ENCODE peak calls at places on chromosomes 1 and 21, in eight cellular contexts. U is IMR-90, W is GM06990, M is cardiac fibroblast, B is GM12878, Z is MM.1S, S is WTC11, E is heart left ventricle. F is an unnamed sample.

GRCh38 chr1:59520759-59521442 is 224.0 kb downstream of the FGGY start:
- DNase-seq in U (peak; percentile 97), W (no peak), M (peak; percentile 89), B (no peak), Z (no peak), S (no peak), E (peak; percentile 44), F (no peak)

GRCh38 chr1:155645648-155646047 is 35.6 kb downstream of the MSTO1 start:
- DNase-seq in U (no peak), W (no peak), M (peak; percentile 63), B (no peak), Z (no peak), S (no peak), E (peak; percentile 10), F (no peak)

GRCh38 chr1:5651496-5651895 is 340.7 kb downstream of the NPHP4 start:
- DNase-seq in U (no peak), W (no peak), M (no peak), B (no peak), Z (no peak), S (no peak), E (no peak), F (no peak)

GRCh38 chr1:185017338-185017737 is 28.0 kb upstream of the RNF2 start:
- DNase-seq in U (peak; percentile 94), W (no peak), M (peak; percentile 81), B (no peak), Z (no peak), S (no peak), E (no peak), F (no peak)

GRCh38 chr21:33976082-33976979 is 60.7 kb upstream of the ATP5PO start:
- DNase-seq in U (peak; percentile 94), W (peak; percentile 75), M (peak; percentile 77), B (peak; percentile 90), Z (no peak), S (no peak), E (peak; percentile 43), F (peak; percentile 63)

GRCh38 chr1:165773324-165773965 is 4.8 kb upstream of the TMCO1 start:
- DNase-seq in U (peak; percentile 89), W (no peak), M (peak; percentile 23), B (no peak), Z (peak; percentile 4), S (no peak), E (no peak), F (no peak)

GRCh38 chr1:9557624-9558023 is 18.4 kb downstream of the SLC25A33 start:
- DNase-seq in U (no peak), W (no peak), M (no peak), B (no peak), Z (no peak), S (no peak), E (no peak), F (no peak)

GRCh38 chr1:66271904-66272254 is 262.1 kb upstream of the SGIP1 start:
- DNase-seq in U (peak; percentile 69), W (no peak), M (peak; percentile 73), B (no peak), Z (no peak), S (no peak), E (peak; percentile 75), F (no peak)

GRCh38 chr1:40980453-40981121 is 1.1 kb downstream of the CTPS1 start:
- DNase-seq in U (peak; percentile 50), W (peak; percentile 51), M (no peak), B (no peak), Z (peak; percentile 54), S (peak; percentile 25), E (peak; percentile 15), F (peak; percentile 43)

GRCh38 chr1:228736844-228737415 is 1.7 kb downstream of the RHOU start:
- DNase-seq in U (no peak), W (no peak), M (no peak), B (no peak), Z (no peak), S (no peak), E (no peak), F (no peak)

GRCh38 chr1:21955474-21956281 is 18.6 kb upstream of the HSPG2 start:
- DNase-seq in U (no peak), W (no peak), M (peak; percentile 45), B (no peak), Z (no peak), S (no peak), E (no peak), F (no peak)

GRCh38 chr1:21022279-21023040 is 154.2 kb downstream of the EIF4G3 start:
- DNase-seq in U (peak; percentile 99), W (peak; percentile 64), M (peak; percentile 97), B (peak; percentile 81), Z (peak; percentile 90), S (no peak), E (peak; percentile 63), F (peak; percentile 75)

GRCh38 chr1:70318191-70318590 is 36.3 kb downstream of the ANKRD13C start:
- DNase-seq in U (no peak), W (no peak), M (no peak), B (no peak), Z (no peak), S (no peak), E (no peak), F (no peak)

GRCh38 chr1:70317087-70317486 is 37.4 kb downstream of the ANKRD13C start:
- DNase-seq in U (no peak), W (no peak), M (no peak), B (no peak), Z (no peak), S (no peak), E (no peak), F (no peak)

GRCh38 chr1:70311369-70311768 is 43.2 kb downstream of the ANKRD13C start:
- DNase-seq in U (no peak), W (no peak), M (no peak), B (no peak), Z (no peak), S (no peak), E (no peak), F (no peak)

GRCh38 chr1:70315782-70316181 is 38.7 kb downstream of the ANKRD13C start:
- DNase-seq in U (no peak), W (no peak), M (no peak), B (no peak), Z (no peak), S (no peak), E (no peak), F (no peak)

DNA sequence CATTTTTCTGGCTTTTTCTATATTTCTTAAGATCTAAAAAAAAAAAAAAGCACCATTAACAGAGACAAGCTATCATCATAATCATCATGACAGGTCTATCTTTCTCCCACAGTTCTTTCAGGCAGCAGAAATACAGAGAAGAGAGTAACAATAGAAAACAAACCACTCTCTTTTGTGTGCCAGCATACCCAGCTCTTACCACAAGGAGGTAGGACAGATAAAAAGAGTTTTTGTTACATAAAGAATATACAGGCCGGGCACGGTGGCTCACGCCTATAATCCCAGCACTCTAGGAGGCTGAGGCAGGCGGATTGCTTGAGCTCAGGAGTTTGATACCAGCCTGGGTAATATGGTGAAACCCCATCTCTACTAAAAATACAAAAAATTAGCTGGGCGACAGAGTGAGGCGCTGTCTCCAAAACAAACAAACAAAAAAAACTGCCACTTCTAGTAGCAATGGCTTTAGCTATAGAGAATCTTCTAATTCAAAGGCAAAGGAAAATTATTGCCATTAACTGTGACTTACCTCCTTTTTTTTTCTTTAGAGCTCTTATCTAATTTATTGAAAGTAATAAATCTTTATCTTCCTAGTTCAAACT is 39.7 kb downstream of the ANKRD13C start:
- DNase-seq in U (no peak), W (no peak), M (no peak), B (no peak), Z (no peak), S (no peak), E (no peak), F (no peak)
- TF ChIP-seq CTCF in U (no peak), W (no peak), M (no peak), B (no peak), Z (no peak), S (no peak), E (no peak), F (no peak)

GRCh38 chr1:209491031-209491430 is 92.5 kb upstream of the CAMK1G start:
- DNase-seq in U (no peak), W (no peak), M (no peak), B (no peak), Z (no peak), S (no peak), E (no peak), F (no peak)

GRCh38 chr1:209491897-209492296 is 91.6 kb upstream of the CAMK1G start:
- DNase-seq in U (no peak), W (no peak), M (no peak), B (no peak), Z (no peak), S (no peak), E (no peak), F (no peak)

GRCh38 chr1:209486861-209487260 is 96.7 kb upstream of the CAMK1G start:
- DNase-seq in U (peak; percentile 10), W (no peak), M (no peak), B (no peak), Z (no peak), S (no peak), E (no peak), F (no peak)

GRCh38 chr1:209491496-209491895 is 92.0 kb upstream of the CAMK1G start:
- DNase-seq in U (no peak), W (no peak), M (no peak), B (no peak), Z (no peak), S (no peak), E (no peak), F (no peak)

GRCh38 chr1:209490013-209490412 is 93.5 kb upstream of the CAMK1G start:
- DNase-seq in U (peak; percentile 25), W (no peak), M (peak; percentile 26), B (no peak), Z (no peak), S (no peak), E (no peak), F (no peak)
- TF ChIP-seq CTCF in U (peak; percentile 54), W (no peak), M (peak; percentile 34), B (no peak), Z (no peak), S (peak; percentile 41), E (no peak), F (no peak)

GRCh38 chr1:234222561-234223280 is 150.5 kb upstream of the COA6 start:
- DNase-seq in U (no peak), W (no peak), M (no peak), B (no peak), Z (no peak), S (no peak), E (no peak), F (no peak)
- TF ChIP-seq CTCF in U (no peak), W (no peak), M (no peak), B (no peak), Z (no peak), S (no peak), E (no peak), F (no peak)

GRCh38 chr1:53834776-53835175 is 3.3 kb downstream of the NDC1 start:
- DNase-seq in U (no peak), W (no peak), M (no peak), B (no peak), Z (no peak), S (no peak), E (no peak), F (no peak)

GRCh38 chr1:53835491-53835890 is 2.6 kb downstream of the NDC1 start:
- DNase-seq in U (peak; percentile 82), W (no peak), M (no peak), B (no peak), Z (no peak), S (no peak), E (no peak), F (peak; percentile 23)

GRCh38 chr1:53842347-53842746 is 4.3 kb upstream of the NDC1 start:
- DNase-seq in U (no peak), W (no peak), M (no peak), B (no peak), Z (no peak), S (no peak), E (no peak), F (no peak)

GRCh38 chr1:53838654-53838974 is 518 bp upstream of the NDC1 start:
- DNase-seq in U (no peak), W (no peak), M (no peak), B (no peak), Z (no peak), S (no peak), E (no peak), F (no peak)

GRCh38 chr1:53837924-53838653 is at the start of gene NDC1:
- DNase-seq in U (peak; percentile 96), W (peak; percentile 95), M (peak; percentile 96), B (peak; percentile 91), Z (peak; percentile 96), S (peak; percentile 93), E (peak; percentile 91), F (peak; percentile 88)
- TF ChIP-seq CTCF in U (peak; percentile 18), W (no peak), M (no peak), B (peak; percentile 10), Z (peak; percentile 2), S (no peak), E (no peak), F (no peak)

F was measured in GM10248.